ENCODE peak calls at places on chromosomes 12 and 14, in seven cellular contexts. U is DMS53; W is activated naive CD4-positive, alpha-beta T cell; R is cardiac fibroblast; C is activated CD4-positive, alpha-beta T cell treated with anti-CD3 and anti-CD28 coated beads, Interleukin-2, amount 10 ng/mL, durations not matched to agents 7 days and 5 days; L is NCI-H510A treated with DMSO at 0.1 percent for 48 hours; N is left ventricle myocardium superior. B is an unnamed sample.

GRCh38 chr14:69484444-69485113 is at the start of gene PLEKHD1:
- DNase-seq in L (peak), C (no peak), U (peak), W (no peak), N (no peak), R (no peak), B (no peak)

GRCh38 chr14:36509056-36509917 is 10.7 kb downstream of the NKX2-1 start:
- DNase-seq in C (no peak), R (no peak), N (no peak), W (no peak), L (peak), U (peak), B (no peak)

GRCh38 chr12:101855364-101855884 is 22.0 kb upstream of the DRAM1 start:
- DNase-seq in W (no peak), N (no peak), U (no peak), R (no peak), C (no peak), L (no peak), B (no peak)

GRCh38 chr12:13196302-13196921 is at the start of gene EMP1:
- DNase-seq in W (peak), U (peak), R (peak), N (peak), C (peak), L (no peak), B (peak)

GRCh38 chr14:103628684-103629502 is at the start of gene KLC1:
- DNase-seq in U (peak), C (peak), N (peak), W (peak), R (peak), L (peak), B (peak)

GRCh38 chr12:6662906-6663742 is at the start of gene ING4:
- DNase-seq in L (peak), N (peak), W (peak), C (peak), U (peak), R (peak), B (peak)

GRCh38 chr14:104164512-104164911 is 26.1 kb downstream of the KIF26A start:
- DNase-seq in C (no peak), L (no peak), R (no peak), N (no peak), U (no peak), W (no peak), B (no peak)

GRCh38 chr12:68905731-68906130 is 27.2 kb downstream of the CPM start:
- DNase-seq in C (no peak), U (no peak), R (no peak), L (no peak), N (no peak), W (no peak), B (no peak)

GRCh38 chr12:124385219-124385969 is 90.5 kb downstream of the RFLNA start:
- DNase-seq in U (no peak), L (no peak), R (peak), W (no peak), N (no peak), C (no peak), B (no peak)

GRCh38 chr12:49838973-49839633 is 3.8 kb downstream of the BCDIN3D start:
- DNase-seq in R (peak), U (peak), L (peak), N (no peak), W (no peak), C (peak), B (no peak)

GRCh38 chr14:101018561-101019290 is 115.2 kb upstream of the RTL1 start:
- DNase-seq in U (no peak), N (no peak), C (no peak), R (no peak), L (no peak), W (no peak), B (no peak)

GRCh38 chr14:104171029-104171697 is 32.8 kb downstream of the KIF26A start:
- DNase-seq in C (no peak), R (no peak), L (no peak), U (no peak), N (no peak), W (no peak), B (no peak)

GRCh38 chr12:67085699-67086098 is 183.5 kb upstream of the CAND1 start:
- DNase-seq in N (no peak), L (no peak), W (no peak), U (no peak), R (no peak), C (no peak), B (no peak)

GRCh38 chr12:23834076-23834475 is 115.4 kb downstream of the SOX5 start:
- DNase-seq in N (no peak), L (no peak), R (peak), C (no peak), U (no peak), W (no peak), B (no peak)

GRCh38 chr12:5013206-5013830 is 30.4 kb upstream of the KCNA5 start:
- DNase-seq in W (no peak), C (no peak), L (no peak), U (no peak), N (no peak), R (no peak), B (no peak)